ENCODE peak calls at places on chromosomes 12 and 14, in seven cellular contexts. Y is NT2/D1, Q is endodermal cell, J is IMR-90, O is mesendoderm, T is PC-3, R is HCT116. N is an unnamed sample.

GRCh38 chr12:113051759-113052158 is 4.8 kb upstream of the DTX1 start:
- DNase-seq in Y (no peak), J (no peak), R (no peak), Q (no peak), T (no peak), O (no peak), N (no peak)

GRCh38 chr12:2154521-2154920 is 101.7 kb downstream of the CACNA1C start:
- DNase-seq in R (no peak), J (no peak), Y (no peak), Q (no peak), O (no peak), T (no peak), N (no peak)

GRCh38 chr14:99062772-99063418 is 209.1 kb downstream of the BCL11B start:
- DNase-seq in R (no peak), T (no peak), J (no peak), Q (no peak), O (no peak), Y (no peak), N (no peak)

GRCh38 chr12:132197581-132198281 is 53.5 kb downstream of the NOC4L start:
- DNase-seq in T (no peak), R (no peak), J (no peak), Y (no peak), O (no peak), Q (no peak), N (no peak)

GRCh38 chr14:49497725-49498348 is 88.3 kb downstream of the RPS29 start:
- DNase-seq in J (peak; percentile 74), Q (no peak), Y (peak; percentile 46), R (peak; percentile 72), T (peak; percentile 95), O (peak; percentile 84), N (peak; percentile 87)

GRCh38 chr12:8916154-8916553 is 1.8 kb downstream of the PHC1 start:
- DNase-seq in O (no peak), R (no peak), T (no peak), J (no peak), Q (no peak), Y (no peak), N (peak; percentile 1)

GRCh38 chr12:107774349-107775029 is at the start of gene ASCL4:
- DNase-seq in Y (no peak), J (no peak), T (no peak), O (peak; percentile 13), Q (peak; percentile 52), R (no peak), N (no peak)

GRCh38 chr12:79737875-79738718 is 47.3 kb upstream of the PAWR start:
- DNase-seq in Y (peak; percentile 36), R (peak; percentile 54), Q (peak; percentile 66), T (peak; percentile 89), J (peak; percentile 70), O (peak; percentile 62), N (peak; percentile 84)

GRCh38 chr12:80053048-80053790 is 46.1 kb upstream of the OTOGL start:
- DNase-seq in T (peak; percentile 40), R (no peak), Y (no peak), O (no peak), Q (no peak), J (peak; percentile 96), N (peak; percentile 91)

GRCh38 chr14:74501135-74501614 is 7.6 kb downstream of the ISCA2 start:
- DNase-seq in T (peak; percentile 85), R (no peak), O (peak; percentile 93), Q (peak; percentile 92), Y (no peak), J (peak; percentile 83), N (peak; percentile 81)

GRCh38 chr12:96083020-96083489 is 47.7 kb upstream of the LTA4H start:
- DNase-seq in Q (no peak), J (peak; percentile 11), O (peak; percentile 54), T (peak; percentile 57), Y (no peak), R (no peak), N (no peak)

GRCh38 chr12:52351196-52352059 is 15.9 kb downstream of the KRT85 start:
- DNase-seq in Y (no peak), T (no peak), Q (peak; percentile 31), R (no peak), J (no peak), O (no peak), N (no peak)

DNA sequence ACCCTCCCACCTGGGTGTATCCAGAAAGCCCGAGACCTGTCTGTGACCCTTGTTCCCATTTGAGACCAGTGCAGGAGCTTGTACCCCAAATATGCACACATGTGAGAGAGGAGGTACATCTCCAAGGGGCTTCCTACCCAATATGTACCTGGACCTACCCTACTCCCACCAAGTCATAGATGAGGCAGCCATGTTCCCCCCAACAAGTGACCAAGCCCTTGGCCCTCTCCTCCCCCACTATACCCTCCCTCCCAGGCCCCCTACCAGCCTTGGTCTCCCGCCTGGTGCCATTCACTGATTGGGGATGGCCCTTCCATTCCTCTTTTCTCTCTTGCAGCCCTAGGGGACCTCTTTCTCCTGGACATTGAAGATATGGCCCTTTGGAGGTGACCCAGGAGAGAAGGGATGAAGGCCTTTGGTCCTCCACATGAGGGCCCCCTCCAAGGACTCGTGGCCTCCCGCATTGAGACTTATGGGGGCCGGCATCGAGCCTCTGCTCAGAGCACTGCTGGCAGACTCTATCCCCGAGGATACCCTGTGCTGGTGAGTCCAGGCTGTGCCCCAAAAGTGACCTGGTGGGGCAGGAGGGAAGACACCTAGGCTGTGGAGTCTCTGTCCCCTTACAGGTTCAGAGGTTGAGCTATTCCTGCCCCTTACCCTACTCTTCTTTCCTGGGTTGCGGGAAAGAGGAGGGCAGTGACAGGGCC is 1.5 kb downstream of the PLEKHG6 start:
- DNase-seq in T (no peak), Q (no peak), R (no peak), O (no peak), J (no peak), Y (no peak), N (no peak)
- H3K27me3 ChIP-seq in T (no peaks in the 10 kb centered on the region), Q (peaks cover 16% of the 10 kb centered on the region), R (no peaks in the 10 kb centered on the region), O (no peaks in the 10 kb centered on the region), J (peaks cover 24% of the 10 kb centered on the region), Y (peaks cover 11% of the 10 kb centered on the region), N (no peaks in the 10 kb centered on the region)

GRCh38 chr12:27206801-27207502 is 37.1 kb upstream of the STK38L start:
- DNase-seq in Y (no peak), O (no peak), Q (no peak), R (no peak), J (no peak), T (no peak), N (no peak)
- H3K4me1 ChIP-seq in Y (no peaks in the 10 kb centered on the region), O (no peaks in the 10 kb centered on the region), Q (no peaks in the 10 kb centered on the region), R (no peaks in the 10 kb centered on the region), J (no peaks in the 10 kb centered on the region), T (no peaks in the 10 kb centered on the region), N (peaks cover 3% of the 10 kb centered on the region)

GRCh38 chr14:103594265-103594664 is 31.5 kb downstream of the COA8 start:
- DNase-seq in T (peak; percentile 96), O (peak; percentile 39), Y (peak; percentile 49), Q (no peak), R (no peak), J (peak; percentile 74), N (peak; percentile 67)
- H3K9ac ChIP-seq in T (peak overlapping the region; percentile 68), O (no peak overlapping the region), Y (no peak overlapping the region), Q (no peak overlapping the region), R (no peak overlapping the region), J (peak overlapping the region; percentile 1), N (no peak overlapping the region)

DNA sequence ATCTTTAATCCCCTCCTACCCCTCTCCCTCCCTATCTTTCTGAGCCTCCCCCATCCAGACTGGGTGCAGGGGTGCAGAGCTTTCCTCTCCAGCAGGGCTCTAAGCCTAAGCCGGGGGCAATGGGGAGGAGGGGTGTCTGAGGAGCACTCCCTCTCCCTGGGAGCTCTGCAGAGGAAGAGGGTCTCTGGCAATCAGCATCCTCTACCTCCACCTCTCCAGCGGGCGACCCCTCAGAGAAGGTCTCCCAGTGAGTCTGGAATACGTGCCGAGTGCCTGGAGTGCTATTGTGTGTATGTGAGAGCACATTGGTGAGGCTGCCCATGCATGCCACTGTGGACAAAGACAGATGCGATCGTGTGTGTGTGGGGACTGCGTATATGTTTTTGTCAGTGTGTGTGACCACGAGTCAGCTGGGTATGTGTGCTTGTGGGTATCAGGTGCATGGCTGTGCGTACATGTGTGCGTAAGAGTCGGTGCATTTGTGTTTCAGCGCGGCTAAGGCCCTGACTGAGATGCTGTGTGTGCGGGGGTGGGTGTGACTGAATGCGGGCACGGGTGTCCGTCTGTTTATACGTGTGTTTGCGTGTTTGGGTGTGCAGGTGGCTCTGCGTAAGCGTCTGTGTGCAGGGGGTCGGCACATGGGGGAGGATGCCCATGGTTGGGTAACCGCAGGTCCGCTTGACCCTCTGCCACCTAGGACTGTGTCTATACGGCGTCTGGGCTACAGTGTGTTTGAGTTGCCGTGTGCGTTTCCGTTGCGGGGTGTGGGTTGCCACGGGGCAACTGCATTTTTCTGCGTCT is 905 bp upstream of the DLK1 start:
- DNase-seq in Q (peak; percentile 42), J (no peak), Y (no peak), O (no peak), T (no peak), R (no peak), N (no peak)
- H3K27me3 ChIP-seq in Q (peaks cover 41% of the 10 kb centered on the region), J (peaks cover 94% of the 10 kb centered on the region), Y (peaks cover 34% of the 10 kb centered on the region), O (peaks cover 21% of the 10 kb centered on the region), T (peaks cover 66% of the 10 kb centered on the region), R (peaks cover 3% of the 10 kb centered on the region), N (peaks cover 53% of the 10 kb centered on the region)

GRCh38 chr14:31881531-31882310 is 195.4 kb upstream of the ARHGAP5 start:
- DNase-seq in J (peak; percentile 28), O (no peak), Q (no peak), T (peak; percentile 15), Y (no peak), R (no peak), N (peak; percentile 33)
- H3K4me1 ChIP-seq in J (peaks cover 18% of the 10 kb centered on the region), O (no peaks in the 10 kb centered on the region), Q (no peaks in the 10 kb centered on the region), T (peaks cover 33% of the 10 kb centered on the region), Y (no peaks in the 10 kb centered on the region), R (peaks cover 23% of the 10 kb centered on the region), N (peaks cover 27% of the 10 kb centered on the region)

GRCh38 chr14:77086951-77087350 is 11.1 kb upstream of the CIPC start:
- DNase-seq in Q (no peak), R (no peak), J (no peak), Y (no peak), T (peak; percentile 30), O (peak; percentile 63), N (no peak)
- H3K9ac ChIP-seq in Q (no peak overlapping the region), R (no peak overlapping the region), J (no peak overlapping the region), Y (no peak overlapping the region), T (no peak overlapping the region), O (no peak overlapping the region), N (no peak overlapping the region)

DNA sequence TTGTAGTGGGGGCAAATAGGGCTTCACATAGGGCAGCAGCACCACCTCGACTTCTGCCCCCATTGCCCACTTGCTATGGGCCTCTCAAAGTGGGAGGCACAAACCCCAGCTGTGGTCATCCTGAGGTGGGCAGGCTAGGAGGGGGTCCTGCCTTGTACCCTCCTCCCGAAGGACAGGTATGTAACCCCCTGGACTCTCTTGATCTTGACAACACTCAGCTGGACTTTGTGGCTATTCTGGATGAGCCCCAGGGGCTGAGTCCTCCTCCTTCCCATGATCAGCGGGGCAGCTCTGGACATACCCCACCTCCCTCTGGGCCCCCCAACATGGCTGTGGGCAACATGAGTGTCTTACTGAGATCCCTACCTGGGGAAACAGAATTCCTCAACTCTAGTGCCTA is 8.0 kb downstream of the ARHGAP9 start:
- DNase-seq in T (no peak), R (no peak), Q (no peak), Y (no peak), O (no peak), J (no peak), N (no peak)
- H3K27me3 ChIP-seq in T (peaks cover 82% of the 10 kb centered on the region), R (peaks cover 38% of the 10 kb centered on the region), Q (peaks cover 52% of the 10 kb centered on the region), Y (peaks cover 44% of the 10 kb centered on the region), O (peaks cover 25% of the 10 kb centered on the region), J (peaks cover 54% of the 10 kb centered on the region), N (peaks cover 87% of the 10 kb centered on the region)

N was measured in adipocyte.